ENCODE peak calls at places on chromosome 22, in five cellular contexts. One of them, this sample, is unnamed.

GRCh38 chr22:37303821-37304274 is 21.5 kb downstream of the CYTH4 start:
- DNase-seq in stimulated activated CD4-positive, alpha-beta T cell treated with anti-CD3 and anti-CD28 coated beads, Interleukin-4, amount 100 ng/mL, for 48 hours: peak; percentile 59
- DNase-seq in central memory CD4-positive, alpha-beta T cell: no peak
- DNase-seq in spleen: no peak
- DNase-seq in WTC11: no peak
- DNase-seq in this sample: no peak

GRCh38 chr22:48670317-48670716 is 1157.4 kb downstream of the BRD1 start:
- DNase-seq in stimulated activated CD4-positive, alpha-beta T cell treated with anti-CD3 and anti-CD28 coated beads, Interleukin-4, amount 100 ng/mL, for 48 hours: no peak
- DNase-seq in central memory CD4-positive, alpha-beta T cell: no peak
- DNase-seq in spleen: no peak
- DNase-seq in WTC11: no peak
- DNase-seq in this sample: no peak

GRCh38 chr22:38313384-38313955 is 3.8 kb downstream of the CSNK1E start:
- DNase-seq in stimulated activated CD4-positive, alpha-beta T cell treated with anti-CD3 and anti-CD28 coated beads, Interleukin-4, amount 100 ng/mL, for 48 hours: no peak
- DNase-seq in central memory CD4-positive, alpha-beta T cell: peak; percentile 36
- DNase-seq in spleen: peak; percentile 85
- DNase-seq in WTC11: no peak
- DNase-seq in this sample: no peak

GRCh38 chr22:37282385-37282677 is at the start of gene CYTH4:
- DNase-seq in stimulated activated CD4-positive, alpha-beta T cell treated with anti-CD3 and anti-CD28 coated beads, Interleukin-4, amount 100 ng/mL, for 48 hours: peak; percentile 64
- DNase-seq in central memory CD4-positive, alpha-beta T cell: peak; percentile 63
- DNase-seq in spleen: peak; percentile 98
- DNase-seq in WTC11: no peak
- DNase-seq in this sample: no peak

GRCh38 chr22:44913198-44913983 is 96.4 kb downstream of the PHF21B start:
- DNase-seq in stimulated activated CD4-positive, alpha-beta T cell treated with anti-CD3 and anti-CD28 coated beads, Interleukin-4, amount 100 ng/mL, for 48 hours: no peak
- DNase-seq in central memory CD4-positive, alpha-beta T cell: no peak
- DNase-seq in spleen: peak; percentile 62
- DNase-seq in WTC11: no peak
- DNase-seq in this sample: no peak

GRCh38 chr22:17949926-17950473 is 74.4 kb downstream of the MICAL3 start:
- DNase-seq in stimulated activated CD4-positive, alpha-beta T cell treated with anti-CD3 and anti-CD28 coated beads, Interleukin-4, amount 100 ng/mL, for 48 hours: no peak
- DNase-seq in central memory CD4-positive, alpha-beta T cell: no peak
- DNase-seq in spleen: no peak
- DNase-seq in WTC11: no peak
- DNase-seq in this sample: no peak

GRCh38 chr22:30823015-30823370 is 128.3 kb downstream of the OSBP2 start:
- DNase-seq in stimulated activated CD4-positive, alpha-beta T cell treated with anti-CD3 and anti-CD28 coated beads, Interleukin-4, amount 100 ng/mL, for 48 hours: no peak
- DNase-seq in central memory CD4-positive, alpha-beta T cell: no peak
- DNase-seq in spleen: no peak
- DNase-seq in WTC11: peak; percentile 59
- DNase-seq in this sample: no peak

GRCh38 chr22:40289991-40290459 is 56.3 kb upstream of the ADSL start:
- DNase-seq in stimulated activated CD4-positive, alpha-beta T cell treated with anti-CD3 and anti-CD28 coated beads, Interleukin-4, amount 100 ng/mL, for 48 hours: peak; percentile 42
- DNase-seq in central memory CD4-positive, alpha-beta T cell: peak; percentile 79
- DNase-seq in spleen: peak; percentile 86
- DNase-seq in WTC11: no peak
- DNase-seq in this sample: no peak

GRCh38 chr22:39513791-39514190 is 6.6 kb upstream of the ATF4 start:
- DNase-seq in stimulated activated CD4-positive, alpha-beta T cell treated with anti-CD3 and anti-CD28 coated beads, Interleukin-4, amount 100 ng/mL, for 48 hours: no peak
- DNase-seq in central memory CD4-positive, alpha-beta T cell: no peak
- DNase-seq in spleen: no peak
- DNase-seq in WTC11: no peak
- DNase-seq in this sample: no peak

GRCh38 chr22:30790366-30790765 is 95.7 kb downstream of the OSBP2 start:
- DNase-seq in stimulated activated CD4-positive, alpha-beta T cell treated with anti-CD3 and anti-CD28 coated beads, Interleukin-4, amount 100 ng/mL, for 48 hours: no peak
- DNase-seq in central memory CD4-positive, alpha-beta T cell: no peak
- DNase-seq in spleen: no peak
- DNase-seq in WTC11: no peak
- DNase-seq in this sample: no peak

GRCh38 chr22:30182365-30182764 is 64.2 kb downstream of the LIF start:
- DNase-seq in stimulated activated CD4-positive, alpha-beta T cell treated with anti-CD3 and anti-CD28 coated beads, Interleukin-4, amount 100 ng/mL, for 48 hours: no peak
- DNase-seq in central memory CD4-positive, alpha-beta T cell: no peak
- DNase-seq in spleen: no peak
- DNase-seq in WTC11: no peak
- DNase-seq in this sample: no peak

GRCh38 chr22:49099496-49100124 is 728.1 kb downstream of the BRD1 start:
- DNase-seq in stimulated activated CD4-positive, alpha-beta T cell treated with anti-CD3 and anti-CD28 coated beads, Interleukin-4, amount 100 ng/mL, for 48 hours: no peak
- DNase-seq in central memory CD4-positive, alpha-beta T cell: no peak
- DNase-seq in spleen: peak; percentile 49
- DNase-seq in WTC11: no peak
- DNase-seq in this sample: no peak

GRCh38 chr22:32323513-32324164 is 34.0 kb upstream of the RFPL3 start:
- DNase-seq in stimulated activated CD4-positive, alpha-beta T cell treated with anti-CD3 and anti-CD28 coated beads, Interleukin-4, amount 100 ng/mL, for 48 hours: no peak
- DNase-seq in central memory CD4-positive, alpha-beta T cell: no peak
- DNase-seq in spleen: peak; percentile 50
- DNase-seq in WTC11: no peak
- DNase-seq in this sample: no peak

GRCh38 chr22:20430101-20430640 is 7.5 kb downstream of the SCARF2 start:
- DNase-seq in stimulated activated CD4-positive, alpha-beta T cell treated with anti-CD3 and anti-CD28 coated beads, Interleukin-4, amount 100 ng/mL, for 48 hours: no peak
- DNase-seq in central memory CD4-positive, alpha-beta T cell: no peak
- DNase-seq in spleen: peak; percentile 77
- DNase-seq in WTC11: no peak
- DNase-seq in this sample: no peak

GRCh38 chr22:46879083-46879482 is 116.6 kb downstream of the TBC1D22A start:
- DNase-seq in stimulated activated CD4-positive, alpha-beta T cell treated with anti-CD3 and anti-CD28 coated beads, Interleukin-4, amount 100 ng/mL, for 48 hours: no peak
- DNase-seq in central memory CD4-positive, alpha-beta T cell: no peak
- DNase-seq in spleen: no peak
- DNase-seq in WTC11: no peak
- DNase-seq in this sample: no peak

GRCh38 chr22:47176573-47177333 is 414.3 kb downstream of the TBC1D22A start:
- DNase-seq in stimulated activated CD4-positive, alpha-beta T cell treated with anti-CD3 and anti-CD28 coated beads, Interleukin-4, amount 100 ng/mL, for 48 hours: no peak
- DNase-seq in central memory CD4-positive, alpha-beta T cell: no peak
- DNase-seq in spleen: peak; percentile 64
- DNase-seq in WTC11: no peak
- DNase-seq in this sample: no peak

GRCh38 chr22:46085831-46086576 is 64.3 kb upstream of the PPARA start:
- DNase-seq in stimulated activated CD4-positive, alpha-beta T cell treated with anti-CD3 and anti-CD28 coated beads, Interleukin-4, amount 100 ng/mL, for 48 hours: no peak
- DNase-seq in central memory CD4-positive, alpha-beta T cell: no peak
- DNase-seq in spleen: peak; percentile 76
- DNase-seq in WTC11: no peak
- DNase-seq in this sample: no peak

GRCh38 chr22:45583504-45583903 is 80.8 kb downstream of the FBLN1 start:
- DNase-seq in stimulated activated CD4-positive, alpha-beta T cell treated with anti-CD3 and anti-CD28 coated beads, Interleukin-4, amount 100 ng/mL, for 48 hours: no peak
- DNase-seq in central memory CD4-positive, alpha-beta T cell: no peak
- DNase-seq in spleen: peak; percentile 45
- DNase-seq in WTC11: no peak
- DNase-seq in this sample: no peak

GRCh38 chr22:16968218-16968595 is 39.8 kb downstream of the GAB4 start:
- DNase-seq in stimulated activated CD4-positive, alpha-beta T cell treated with anti-CD3 and anti-CD28 coated beads, Interleukin-4, amount 100 ng/mL, for 48 hours: no peak
- DNase-seq in central memory CD4-positive, alpha-beta T cell: no peak
- DNase-seq in spleen: no peak
- DNase-seq in WTC11: no peak
- DNase-seq in this sample: no peak

GRCh38 chr22:37433786-37434185 is 6.5 kb upstream of the ELFN2 start:
- DNase-seq in stimulated activated CD4-positive, alpha-beta T cell treated with anti-CD3 and anti-CD28 coated beads, Interleukin-4, amount 100 ng/mL, for 48 hours: no peak
- DNase-seq in central memory CD4-positive, alpha-beta T cell: no peak
- DNase-seq in spleen: no peak
- DNase-seq in WTC11: no peak
- DNase-seq in this sample: no peak

GRCh38 chr22:47051435-47052175 is 289.2 kb downstream of the TBC1D22A start:
- DNase-seq in stimulated activated CD4-positive, alpha-beta T cell treated with anti-CD3 and anti-CD28 coated beads, Interleukin-4, amount 100 ng/mL, for 48 hours: no peak
- DNase-seq in central memory CD4-positive, alpha-beta T cell: no peak
- DNase-seq in spleen: peak; percentile 47
- DNase-seq in WTC11: no peak
- DNase-seq in this sample: no peak

GRCh38 chr22:46731246-46732040 is 6.6 kb downstream of the CERK start:
- DNase-seq in stimulated activated CD4-positive, alpha-beta T cell treated with anti-CD3 and anti-CD28 coated beads, Interleukin-4, amount 100 ng/mL, for 48 hours: no peak
- DNase-seq in central memory CD4-positive, alpha-beta T cell: no peak
- DNase-seq in spleen: no peak
- DNase-seq in WTC11: peak; percentile 52
- DNase-seq in this sample: no peak

GRCh38 chr22:47001288-47001687 is 238.8 kb downstream of the TBC1D22A start:
- DNase-seq in stimulated activated CD4-positive, alpha-beta T cell treated with anti-CD3 and anti-CD28 coated beads, Interleukin-4, amount 100 ng/mL, for 48 hours: no peak
- DNase-seq in central memory CD4-positive, alpha-beta T cell: no peak
- DNase-seq in spleen: no peak
- DNase-seq in WTC11: no peak
- DNase-seq in this sample: no peak

This sample was measured in CMK.